ENCODE peak calls at places on chromosomes 6 and 20, in six cellular contexts. U, A, M, R, F and S are unnamed samples.

GRCh38 chr6:111871725-111872520 is 1.3 kb downstream of the FYN start:
- DNase-seq in R (peak; percentile 71), M (peak; percentile 26), U (peak; percentile 34), A (no peak), F (peak; percentile 68), S (no peak)

GRCh38 chr20:47785321-47785899 is at the start of gene SULF2:
- DNase-seq in R (peak; percentile 77), A (no peak), F (no peak), M (peak; percentile 50), U (peak; percentile 52), S (no peak)

GRCh38 chr6:41097467-41098090 is 24.8 kb downstream of the NFYA start:
- DNase-seq in M (no peak), F (no peak), A (no peak), U (peak; percentile 87), R (no peak), S (peak; percentile 46)

GRCh38 chr6:71478834-71479541 is 190.4 kb downstream of the OGFRL1 start:
- DNase-seq in F (no peak), M (peak; percentile 79), U (peak; percentile 98), A (no peak), R (no peak), S (no peak)

GRCh38 chr20:14979472-14979986 is 642.1 kb upstream of the FLRT3 start:
- DNase-seq in U (peak; percentile 1), R (no peak), A (no peak), M (peak; percentile 54), F (no peak), S (no peak)

GRCh38 chr6:29734046-29735018 is 11.1 kb downstream of the HLA-F start:
- DNase-seq in A (no peak), R (no peak), U (no peak), M (no peak), F (no peak), S (no peak)

GRCh38 chr6:46191961-46192360 is 21.2 kb upstream of the ENPP5 start:
- DNase-seq in A (no peak), F (no peak), U (peak; percentile 94), M (peak; percentile 84), R (no peak), S (no peak)

GRCh38 chr6:83303426-83303825 is 110.3 kb downstream of the RWDD2A start:
- DNase-seq in M (peak; percentile 6), A (no peak), F (no peak), U (no peak), R (no peak), S (no peak)

GRCh38 chr6:141685416-141685815 is 447.3 kb upstream of the GJE1 start:
- DNase-seq in A (no peak), R (no peak), M (no peak), U (peak; percentile 18), F (no peak), S (no peak)

GRCh38 chr6:16950825-16951495 is 150.9 kb upstream of the STMND1 start:
- DNase-seq in F (no peak), R (no peak), U (peak; percentile 56), A (no peak), M (no peak), S (no peak)

GRCh38 chr20:32914031-32914430 is 55.3 kb downstream of the EFCAB8 start:
- DNase-seq in F (no peak), R (no peak), A (no peak), U (no peak), M (no peak), S (no peak)

GRCh38 chr20:64035066-64035932 is 683 bp upstream of the C20orf204 start:
- DNase-seq in U (no peak), A (no peak), M (no peak), F (peak; percentile 44), R (no peak), S (no peak)

GRCh38 chr20:50385733-50386640 is 124.2 kb upstream of the PTPN1 start:
- DNase-seq in F (peak; percentile 42), M (no peak), R (no peak), U (no peak), A (no peak), S (no peak)

GRCh38 chr6:41644297-41644879 is 6.1 kb downstream of the MDFI start:
- DNase-seq in R (no peak), M (no peak), A (no peak), U (no peak), F (no peak), S (no peak)

GRCh38 chr20:58362117-58362516 is 26.9 kb upstream of the VAPB start:
- DNase-seq in U (no peak), A (no peak), R (no peak), M (no peak), F (no peak), S (no peak)

GRCh38 chr6:42963855-42964605 is 3.5 kb downstream of the GNMT start:
- DNase-seq in A (peak; percentile 89), F (peak; percentile 58), R (peak; percentile 75), U (peak; percentile 25), M (peak; percentile 50), S (no peak)

GRCh38 chr6:6277418-6277817 is 43.0 kb downstream of the F13A1 start:
- DNase-seq in R (no peak), A (no peak), M (peak; percentile 17), F (no peak), U (peak; percentile 2), S (no peak)

GRCh38 chr20:3251806-3252205 is 12.8 kb upstream of the SLC4A11 start:
- DNase-seq in R (no peak), F (no peak), A (no peak), U (peak; percentile 50), M (no peak), S (no peak)

GRCh38 chr6:3841711-3842565 is 7.2 kb upstream of the FAM50B start:
- DNase-seq in U (peak; percentile 88), A (no peak), M (peak; percentile 88), R (peak; percentile 30), F (no peak), S (peak; percentile 46)

GRCh38 chr6:31490115-31490873 is 7.7 kb upstream of the MICB start:
- DNase-seq in U (no peak), F (no peak), A (peak; percentile 21), M (no peak), R (no peak), S (no peak)

GRCh38 chr6:47789553-47789952 is 7.7 kb downstream of the OPN5 start:
- DNase-seq in A (peak; percentile 62), R (no peak), U (no peak), F (no peak), M (peak; percentile 38), S (peak; percentile 15)

GRCh38 chr6:56526860-56527544 is 115.7 kb downstream of the DST start:
- DNase-seq in F (no peak), R (no peak), A (no peak), M (no peak), U (no peak), S (no peak)

GRCh38 chr6:90676516-90676915 is 89.6 kb upstream of the MAP3K7 start:
- DNase-seq in U (no peak), M (no peak), R (no peak), F (no peak), A (peak; percentile 90), S (no peak)

GRCh38 chr6:64504509-64504908 is 868.9 kb downstream of the PHF3 start:
- DNase-seq in F (no peak), U (no peak), A (no peak), R (no peak), M (peak; percentile 73), S (no peak)

GRCh38 chr6:35496036-35496850 is 636 bp downstream of the TEAD3 start:
- DNase-seq in M (peak; percentile 47), F (no peak), U (peak; percentile 32), R (peak; percentile 77), A (no peak), S (no peak)

GRCh38 chr6:53280207-53280606 is 68.5 kb downstream of the ELOVL5 start:
- DNase-seq in M (no peak), A (no peak), U (no peak), R (no peak), F (no peak), S (no peak)

DNA sequence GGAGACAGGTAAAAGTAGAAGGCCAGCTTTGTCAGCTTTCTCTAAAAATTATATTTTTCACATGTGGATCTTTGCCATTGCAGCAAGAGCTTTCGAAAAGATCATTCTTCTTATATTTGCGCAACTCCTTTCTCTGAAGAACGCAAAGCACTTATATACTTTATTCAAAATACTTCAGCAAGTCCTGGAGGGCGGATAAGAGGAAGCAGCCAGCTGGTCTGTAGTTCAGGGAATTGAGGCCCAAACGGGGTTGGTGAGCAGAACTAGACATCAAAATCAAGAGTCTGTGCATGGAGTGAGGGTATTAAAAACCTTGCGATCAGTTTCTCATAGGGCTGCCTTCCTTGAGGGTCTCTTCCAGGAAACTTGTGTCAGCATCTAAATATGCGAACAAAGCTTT is 182.3 kb downstream of the DTNBP1 start:
- DNase-seq in M (no peak), F (no peak), U (no peak), A (no peak), R (no peak), S (no peak)
- TF ChIP-seq CTCF in M (no peak), F (no peak), U (no peak), A (no peak), R (no peak), S (no peak)

DNA sequence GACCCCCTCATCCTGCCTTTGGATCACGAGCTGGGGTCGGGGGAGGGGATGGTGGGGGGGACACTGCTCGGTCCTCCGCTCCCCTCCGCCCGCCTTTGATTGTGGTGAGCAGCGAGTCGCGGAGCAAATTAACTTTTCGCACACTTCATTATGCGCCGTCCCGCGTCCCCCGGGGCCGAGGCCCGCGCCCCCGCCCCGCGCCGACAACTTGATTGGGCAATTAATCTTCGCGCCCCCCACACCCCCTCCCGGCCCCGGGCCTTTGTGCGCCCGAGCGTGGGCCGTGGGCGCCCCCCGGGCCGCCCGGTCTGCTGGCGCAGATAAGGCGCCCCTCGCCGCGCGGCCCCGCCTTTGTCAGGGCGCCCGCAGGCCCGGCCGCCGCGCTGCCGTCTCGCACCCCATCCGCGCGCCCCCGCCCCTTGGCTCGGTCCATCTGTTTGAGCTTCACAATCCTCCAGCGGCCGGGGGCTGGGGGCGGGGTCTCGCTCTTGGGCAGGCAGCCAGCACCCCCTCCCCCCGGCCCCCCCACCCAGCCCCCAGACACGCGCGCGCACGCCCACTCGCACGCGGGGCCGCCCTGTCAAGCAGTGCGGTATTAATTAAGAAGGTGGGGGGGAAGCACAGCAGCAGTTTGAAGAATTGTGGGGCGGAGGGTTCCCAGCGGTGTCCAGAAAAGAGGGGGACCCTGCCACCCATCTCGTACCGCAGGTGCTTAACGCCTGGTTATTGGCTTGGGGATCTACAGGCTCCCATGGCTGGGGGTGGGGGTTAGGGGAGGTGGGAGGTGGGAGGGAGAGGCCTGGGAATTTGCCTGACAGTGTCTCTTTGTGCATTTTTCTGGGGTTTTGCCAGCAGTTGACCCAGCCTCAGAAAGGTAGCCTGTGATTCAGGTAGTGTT is 34.5 kb upstream of the SCRT2 start:
- DNase-seq in F (no peak), R (peak; percentile 93), M (no peak), U (no peak), A (peak; percentile 34), S (no peak)
- H3K9ac ChIP-seq in F (no peak overlapping the region), R (no peak overlapping the region), M (no peak overlapping the region), U (no peak overlapping the region), A (no peak overlapping the region), S (no peak overlapping the region)

GRCh38 chr6:14474816-14475215 is 357.2 kb downstream of the CD83 start:
- DNase-seq in R (no peak), F (no peak), M (no peak), U (no peak), A (no peak), S (no peak)
- TF ChIP-seq CTCF in R (no peak), F (peak; percentile 12), M (no peak), U (no peak), A (peak; percentile 35), S (no peak)

GRCh38 chr6:137341721-137342195 is 122.6 kb upstream of the IFNGR1 start:
- DNase-seq in A (peak; percentile 54), U (no peak), R (peak; percentile 67), M (peak; percentile 59), F (peak; percentile 43), S (no peak)

GRCh38 chr6:137339929-137340559 is 120.9 kb upstream of the IFNGR1 start:
- DNase-seq in M (no peak), A (no peak), F (no peak), R (no peak), U (peak; percentile 13), S (no peak)

GRCh38 chr6:137342607-137343186 is 123.5 kb upstream of the IFNGR1 start:
- DNase-seq in M (no peak), F (peak; percentile 37), R (peak; percentile 5), A (no peak), U (no peak), S (no peak)
- H3K9ac ChIP-seq in M (no peak overlapping the region), F (peak overlapping the region; percentile 26), R (no peak overlapping the region), A (no peak overlapping the region), U (no peak overlapping the region), S (no peak overlapping the region)